ENCODE peak calls at places on chromosomes 11 and 22, in ten cellular contexts. W is uterus, N is upper lobe of right lung, R is lung, I is pancreas, L is kidney, U is left lung, C is K562, J is mammary epithelial cell, G is A549. O is an unnamed sample.
A peak's percentile ranks its signal among the peaks of the same experiment; 100 is the strongest.

GRCh38 chr11:68314203-68314885 is 2.0 kb downstream of the LRP5 start:
- DNase-seq in G (no peak), W (no peak), L (no peak), N (no peak), I (no peak), C (peak; percentile 51), R (no peak), J (no peak), U (no peak), O (peak; percentile 9)

GRCh38 chr11:64359712-64360402 is 895 bp downstream of the RPS6KA4 start:
- DNase-seq in R (no peak), G (no peak), U (no peak), J (peak; percentile 58), C (peak; percentile 35), L (peak; percentile 80), N (peak; percentile 70), I (no peak), W (no peak), O (peak; percentile 51)

GRCh38 chr22:45686004-45686403 is 14.4 kb downstream of the ATXN10 start:
- DNase-seq in U (no peak), I (no peak), J (no peak), N (no peak), C (no peak), W (no peak), R (no peak), L (no peak), G (no peak), O (no peak)

GRCh38 chr11:24935059-24935458 is 438.2 kb downstream of the LUZP2 start:
- DNase-seq in U (no peak), I (no peak), C (no peak), J (no peak), L (no peak), R (no peak), G (no peak), W (no peak), N (no peak), O (no peak)

GRCh38 chr11:20011294-20011951 is 148.9 kb downstream of the DBX1 start:
- DNase-seq in I (no peak), C (no peak), L (no peak), W (no peak), R (no peak), N (no peak), U (no peak), J (peak; percentile 89), G (no peak), O (peak; percentile 92)

GRCh38 chr11:94623120-94623735 is 56.1 kb downstream of the PIWIL4 start:
- DNase-seq in N (no peak), R (peak; percentile 56), C (peak; percentile 66), J (peak; percentile 70), U (no peak), W (peak; percentile 44), G (peak; percentile 60), I (no peak), L (no peak), O (peak; percentile 42)

GRCh38 chr11:72598901-72599300 is 75.3 kb downstream of the PDE2A start:
- DNase-seq in U (no peak), J (no peak), W (peak; percentile 41), C (peak; percentile 64), N (no peak), R (no peak), I (no peak), G (peak; percentile 59), L (no peak), O (no peak)

GRCh38 chr11:73095613-73096012 is 46.5 kb downstream of the FCHSD2 start:
- DNase-seq in L (no peak), G (no peak), C (no peak), R (no peak), W (no peak), N (no peak), I (no peak), U (no peak), J (no peak), O (no peak)

GRCh38 chr22:22348127-22348814 is 103.7 kb downstream of the VPREB1 start:
- DNase-seq in C (no peak), G (no peak), W (no peak), I (no peak), N (no peak), J (no peak), U (no peak), R (no peak), L (no peak), O (no peak)

GRCh38 chr11:1444823-1445422 is 41.7 kb downstream of the MOB2 start:
- DNase-seq in N (no peak), I (no peak), G (no peak), U (no peak), L (no peak), C (no peak), R (no peak), J (no peak), W (no peak), O (no peak)

GRCh38 chr22:22024440-22024839 is 41.9 kb upstream of the TOP3B start:
- DNase-seq in I (no peak), C (no peak), G (no peak), L (no peak), R (no peak), U (no peak), J (no peak), W (no peak), N (no peak), O (no peak)

GRCh38 chr11:20609727-20610707 is 10.6 kb downstream of the SLC6A5 start:
- DNase-seq in G (peak; percentile 71), J (peak; percentile 79), C (peak; percentile 85), I (peak; percentile 93), R (peak; percentile 64), N (peak; percentile 88), U (peak; percentile 48), W (peak; percentile 54), L (peak; percentile 82), O (peak; percentile 64)

GRCh38 chr11:68441466-68442230 is 18.9 kb upstream of the PPP6R3 start:
- DNase-seq in J (no peak), I (no peak), N (no peak), U (no peak), G (no peak), W (no peak), C (no peak), L (no peak), R (no peak), O (no peak)

GRCh38 chr11:24900524-24900923 is 403.7 kb downstream of the LUZP2 start:
- DNase-seq in N (no peak), I (no peak), W (no peak), J (no peak), C (no peak), R (no peak), G (no peak), U (no peak), L (no peak), O (no peak)

GRCh38 chr11:125901872-125902271 is 1.1 kb downstream of the PUS3 start:
- DNase-seq in G (no peak), U (no peak), J (no peak), I (no peak), N (no peak), R (no peak), C (no peak), L (no peak), W (no peak), O (no peak)

GRCh38 chr11:3231851-3232744 is at the start of gene MRGPRE:
- DNase-seq in N (no peak), J (peak; percentile 8), C (peak; percentile 97), R (peak; percentile 30), W (peak; percentile 54), G (no peak), I (peak; percentile 56), U (peak; percentile 42), L (peak; percentile 62), O (no peak)

GRCh38 chr11:95697614-95698408 is 91.8 kb downstream of the FAM76B start:
- DNase-seq in I (no peak), W (no peak), N (no peak), G (no peak), U (no peak), J (no peak), C (no peak), L (no peak), R (no peak), O (no peak)

GRCh38 chr11:132244871-132245557 is 874.6 kb downstream of the NTM start:
- DNase-seq in J (no peak), N (no peak), L (no peak), R (no peak), G (no peak), U (no peak), C (no peak), W (no peak), I (no peak), O (no peak)

GRCh38 chr22:28937206-28938025 is 54.0 kb downstream of the ZNRF3 start:
- DNase-seq in L (no peak), J (no peak), N (no peak), U (no peak), C (no peak), I (no peak), W (no peak), R (no peak), G (no peak), O (no peak)
- TF ChIP-seq CTCF in L (no peak), J (no peak), N (no peak), U (no peak), C (no peak), I (no peak), W (no peak), R (no peak), G (no peak), O (no peak)

GRCh38 chr11:77590194-77590591 is 440 bp downstream of the AQP11 start:
- DNase-seq in I (no peak), N (no peak), L (no peak), C (no peak), J (no peak), U (no peak), R (peak; percentile 31), W (peak; percentile 44), G (peak; percentile 28), O (peak; percentile 13)
- H3K27ac ChIP-seq in I (peak overlapping the region; percentile 76), N (no peak overlapping the region), L (peak overlapping the region; percentile 78), C (no peak overlapping the region), J (no peak overlapping the region), U (no peak overlapping the region), R (no peak overlapping the region), W (peak overlapping the region; percentile 86), G (peak overlapping the region; percentile 96), O (no peak overlapping the region)

DNA sequence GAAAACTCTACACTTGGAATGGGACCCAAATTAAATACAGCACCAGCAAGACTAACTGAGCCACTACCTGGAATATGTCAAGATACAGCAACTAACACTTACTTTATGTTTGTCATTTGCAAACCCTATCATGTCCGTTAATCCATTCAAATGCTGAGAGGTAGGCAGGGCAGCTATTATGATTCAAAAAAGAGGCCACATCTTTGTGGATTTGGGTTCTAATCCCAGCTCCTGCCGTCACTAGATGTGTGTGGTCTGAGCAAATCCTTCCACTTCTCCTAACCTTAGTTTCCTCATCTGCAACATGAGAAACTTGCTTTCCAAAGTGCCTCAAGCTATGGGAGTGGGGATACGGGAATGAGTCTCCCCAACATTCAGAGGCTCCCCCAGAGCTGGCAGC is 24.2 kb downstream of the FLI1 start:
- DNase-seq in W (no peak), R (no peak), L (no peak), I (no peak), G (no peak), J (no peak), C (no peak), N (no peak), U (no peak), O (no peak)
- H3K4me1 ChIP-seq in W (no peaks in the 10 kb centered on the region), R (peaks cover 20% of the 10 kb centered on the region), L (peaks cover 10% of the 10 kb centered on the region), I (peaks cover 9% of the 10 kb centered on the region), G (no peaks in the 10 kb centered on the region), J (peaks cover 24% of the 10 kb centered on the region), C (no peaks in the 10 kb centered on the region), N (peaks cover 91% of the 10 kb centered on the region), U (peaks cover 99% of the 10 kb centered on the region), O (no peaks in the 10 kb centered on the region)

DNA sequence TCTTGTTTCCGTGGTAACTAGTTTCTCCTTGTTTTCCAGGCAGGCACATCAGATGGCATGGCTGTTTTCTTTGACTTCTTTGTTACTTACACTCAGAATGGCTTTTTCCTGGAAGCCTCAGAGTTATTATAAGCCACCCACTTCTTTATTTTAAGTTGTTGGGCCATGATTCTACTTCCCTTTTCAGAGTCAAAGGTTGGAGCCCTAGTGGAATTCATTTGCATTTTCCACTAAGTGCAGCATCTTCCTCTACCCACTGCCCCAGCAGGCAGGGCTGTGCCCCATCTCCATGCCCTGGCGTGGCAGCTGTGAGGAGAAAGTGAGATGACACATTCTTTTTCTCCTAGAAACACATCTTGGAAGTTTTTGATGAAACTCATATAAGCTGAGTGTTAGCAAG is 95.0 kb downstream of the PRR5L start:
- DNase-seq in U (peak; percentile 71), C (no peak), W (no peak), N (no peak), I (no peak), J (no peak), L (no peak), G (no peak), R (no peak), O (no peak)
- TF ChIP-seq CTCF in U (peak; percentile 27), C (no peak), W (no peak), N (no peak), I (no peak), J (no peak), L (no peak), G (no peak), R (no peak), O (no peak)